ENCODE peak calls at places on chromosome 17, in ten cellular contexts. One of them, this sample, is unnamed.
A peak's percentile ranks its signal among the peaks of the same experiment; 100 is the strongest.

GRCh38 chr17:40550608-40551007 is 14.7 kb downstream of the CCR7 start:
- DNase-seq in activated gamma-delta T cell treated with Interleukin-2 at 50 U/mL for 16 hours: no peak
- DNase-seq in left cardiac atrium: peak; percentile 76
- DNase-seq in stimulated activated CD4-positive, alpha-beta T cell treated with anti-CD3 and anti-CD28 coated beads, Interleukin-2, amount 100 ng/mL, for 48 hours: no peak
- DNase-seq in frontal cortex: no peak
- DNase-seq in NCI-H1092 treated with DMSO at 0.1 percent for 48 hours: no peak
- DNase-seq in tibial artery: peak; percentile 79
- DNase-seq in iPS DF 19.7: no peak
- DNase-seq in endothelial cell: no peak
- DNase-seq in posterior cingulate gyrus: no peak
- DNase-seq in this sample: no peak

GRCh38 chr17:50593321-50593720 is 32.8 kb downstream of the CACNA1G start:
- DNase-seq in activated gamma-delta T cell treated with Interleukin-2 at 50 U/mL for 16 hours: no peak
- DNase-seq in left cardiac atrium: peak; percentile 56
- DNase-seq in stimulated activated CD4-positive, alpha-beta T cell treated with anti-CD3 and anti-CD28 coated beads, Interleukin-2, amount 100 ng/mL, for 48 hours: no peak
- DNase-seq in frontal cortex: no peak
- DNase-seq in NCI-H1092 treated with DMSO at 0.1 percent for 48 hours: peak; percentile 90
- DNase-seq in tibial artery: no peak
- DNase-seq in iPS DF 19.7: no peak
- DNase-seq in endothelial cell: no peak
- DNase-seq in posterior cingulate gyrus: no peak
- DNase-seq in this sample: peak; percentile 96

GRCh38 chr17:6639651-6640535 is 618 bp downstream of the KIAA0753 start:
- DNase-seq in activated gamma-delta T cell treated with Interleukin-2 at 50 U/mL for 16 hours: no peak
- DNase-seq in left cardiac atrium: peak; percentile 50
- DNase-seq in stimulated activated CD4-positive, alpha-beta T cell treated with anti-CD3 and anti-CD28 coated beads, Interleukin-2, amount 100 ng/mL, for 48 hours: no peak
- DNase-seq in frontal cortex: no peak
- DNase-seq in NCI-H1092 treated with DMSO at 0.1 percent for 48 hours: no peak
- DNase-seq in tibial artery: peak; percentile 63
- DNase-seq in iPS DF 19.7: no peak
- DNase-seq in endothelial cell: peak; percentile 46
- DNase-seq in posterior cingulate gyrus: peak; percentile 89
- DNase-seq in this sample: no peak

GRCh38 chr17:46809110-46809571 is 9.4 kb downstream of the WNT3 start:
- DNase-seq in activated gamma-delta T cell treated with Interleukin-2 at 50 U/mL for 16 hours: no peak
- DNase-seq in left cardiac atrium: no peak
- DNase-seq in stimulated activated CD4-positive, alpha-beta T cell treated with anti-CD3 and anti-CD28 coated beads, Interleukin-2, amount 100 ng/mL, for 48 hours: no peak
- DNase-seq in frontal cortex: no peak
- DNase-seq in NCI-H1092 treated with DMSO at 0.1 percent for 48 hours: no peak
- DNase-seq in tibial artery: no peak
- DNase-seq in iPS DF 19.7: no peak
- DNase-seq in endothelial cell: no peak
- DNase-seq in posterior cingulate gyrus: peak; percentile 84
- DNase-seq in this sample: no peak

GRCh38 chr17:17044846-17045561 is 2.7 kb downstream of the MPRIP start:
- DNase-seq in activated gamma-delta T cell treated with Interleukin-2 at 50 U/mL for 16 hours: no peak
- DNase-seq in left cardiac atrium: no peak
- DNase-seq in stimulated activated CD4-positive, alpha-beta T cell treated with anti-CD3 and anti-CD28 coated beads, Interleukin-2, amount 100 ng/mL, for 48 hours: no peak
- DNase-seq in frontal cortex: no peak
- DNase-seq in NCI-H1092 treated with DMSO at 0.1 percent for 48 hours: no peak
- DNase-seq in tibial artery: peak; percentile 72
- DNase-seq in iPS DF 19.7: no peak
- DNase-seq in endothelial cell: peak; percentile 51
- DNase-seq in posterior cingulate gyrus: no peak
- DNase-seq in this sample: peak; percentile 55

GRCh38 chr17:30358055-30358760 is 20.5 kb upstream of the CPD start:
- DNase-seq in activated gamma-delta T cell treated with Interleukin-2 at 50 U/mL for 16 hours: no peak
- DNase-seq in left cardiac atrium: no peak
- DNase-seq in stimulated activated CD4-positive, alpha-beta T cell treated with anti-CD3 and anti-CD28 coated beads, Interleukin-2, amount 100 ng/mL, for 48 hours: no peak
- DNase-seq in frontal cortex: no peak
- DNase-seq in NCI-H1092 treated with DMSO at 0.1 percent for 48 hours: no peak
- DNase-seq in tibial artery: no peak
- DNase-seq in iPS DF 19.7: no peak
- DNase-seq in endothelial cell: no peak
- DNase-seq in posterior cingulate gyrus: no peak
- DNase-seq in this sample: no peak

GRCh38 chr17:53630115-53630514 is 192.6 kb upstream of the KIF2B start:
- DNase-seq in activated gamma-delta T cell treated with Interleukin-2 at 50 U/mL for 16 hours: no peak
- DNase-seq in left cardiac atrium: no peak
- DNase-seq in stimulated activated CD4-positive, alpha-beta T cell treated with anti-CD3 and anti-CD28 coated beads, Interleukin-2, amount 100 ng/mL, for 48 hours: no peak
- DNase-seq in frontal cortex: no peak
- DNase-seq in NCI-H1092 treated with DMSO at 0.1 percent for 48 hours: no peak
- DNase-seq in tibial artery: no peak
- DNase-seq in iPS DF 19.7: no peak
- DNase-seq in endothelial cell: no peak
- DNase-seq in posterior cingulate gyrus: no peak
- DNase-seq in this sample: no peak

GRCh38 chr17:58082870-58083490 is at the start of gene DYNLL2:
- DNase-seq in activated gamma-delta T cell treated with Interleukin-2 at 50 U/mL for 16 hours: peak; percentile 87
- DNase-seq in left cardiac atrium: peak; percentile 95
- DNase-seq in stimulated activated CD4-positive, alpha-beta T cell treated with anti-CD3 and anti-CD28 coated beads, Interleukin-2, amount 100 ng/mL, for 48 hours: peak; percentile 84
- DNase-seq in frontal cortex: peak; percentile 94
- DNase-seq in NCI-H1092 treated with DMSO at 0.1 percent for 48 hours: peak; percentile 89
- DNase-seq in tibial artery: peak; percentile 94
- DNase-seq in iPS DF 19.7: peak; percentile 87
- DNase-seq in endothelial cell: peak; percentile 90
- DNase-seq in posterior cingulate gyrus: peak; percentile 98
- DNase-seq in this sample: peak; percentile 86

GRCh38 chr17:59107306-59107670 is 608 bp upstream of the TRIM37 start:
- DNase-seq in activated gamma-delta T cell treated with Interleukin-2 at 50 U/mL for 16 hours: no peak
- DNase-seq in left cardiac atrium: no peak
- DNase-seq in stimulated activated CD4-positive, alpha-beta T cell treated with anti-CD3 and anti-CD28 coated beads, Interleukin-2, amount 100 ng/mL, for 48 hours: no peak
- DNase-seq in frontal cortex: no peak
- DNase-seq in NCI-H1092 treated with DMSO at 0.1 percent for 48 hours: no peak
- DNase-seq in tibial artery: no peak
- DNase-seq in iPS DF 19.7: no peak
- DNase-seq in endothelial cell: no peak
- DNase-seq in posterior cingulate gyrus: no peak
- DNase-seq in this sample: no peak

GRCh38 chr17:5694507-5694906 is 110.2 kb upstream of the NLRP1 start:
- DNase-seq in activated gamma-delta T cell treated with Interleukin-2 at 50 U/mL for 16 hours: no peak
- DNase-seq in left cardiac atrium: no peak
- DNase-seq in stimulated activated CD4-positive, alpha-beta T cell treated with anti-CD3 and anti-CD28 coated beads, Interleukin-2, amount 100 ng/mL, for 48 hours: no peak
- DNase-seq in frontal cortex: no peak
- DNase-seq in NCI-H1092 treated with DMSO at 0.1 percent for 48 hours: no peak
- DNase-seq in tibial artery: no peak
- DNase-seq in iPS DF 19.7: peak; percentile 69
- DNase-seq in endothelial cell: no peak
- DNase-seq in posterior cingulate gyrus: no peak
- DNase-seq in this sample: no peak

GRCh38 chr17:39527220-39527813 is 66.0 kb downstream of the CDK12 start:
- DNase-seq in activated gamma-delta T cell treated with Interleukin-2 at 50 U/mL for 16 hours: no peak
- DNase-seq in left cardiac atrium: no peak
- DNase-seq in stimulated activated CD4-positive, alpha-beta T cell treated with anti-CD3 and anti-CD28 coated beads, Interleukin-2, amount 100 ng/mL, for 48 hours: no peak
- DNase-seq in frontal cortex: no peak
- DNase-seq in NCI-H1092 treated with DMSO at 0.1 percent for 48 hours: no peak
- DNase-seq in tibial artery: no peak
- DNase-seq in iPS DF 19.7: peak; percentile 1
- DNase-seq in endothelial cell: peak; percentile 35
- DNase-seq in posterior cingulate gyrus: no peak
- DNase-seq in this sample: no peak

GRCh38 chr17:82443465-82444283 is 6.9 kb downstream of the CYBC1 start:
- DNase-seq in activated gamma-delta T cell treated with Interleukin-2 at 50 U/mL for 16 hours: no peak
- DNase-seq in left cardiac atrium: no peak
- DNase-seq in stimulated activated CD4-positive, alpha-beta T cell treated with anti-CD3 and anti-CD28 coated beads, Interleukin-2, amount 100 ng/mL, for 48 hours: no peak
- DNase-seq in frontal cortex: no peak
- DNase-seq in NCI-H1092 treated with DMSO at 0.1 percent for 48 hours: no peak
- DNase-seq in tibial artery: no peak
- DNase-seq in iPS DF 19.7: no peak
- DNase-seq in endothelial cell: no peak
- DNase-seq in posterior cingulate gyrus: peak; percentile 91
- DNase-seq in this sample: no peak

GRCh38 chr17:2214047-2214717 is 89.4 kb downstream of the SMG6 start:
- DNase-seq in activated gamma-delta T cell treated with Interleukin-2 at 50 U/mL for 16 hours: no peak
- DNase-seq in left cardiac atrium: peak; percentile 78
- DNase-seq in stimulated activated CD4-positive, alpha-beta T cell treated with anti-CD3 and anti-CD28 coated beads, Interleukin-2, amount 100 ng/mL, for 48 hours: no peak
- DNase-seq in frontal cortex: no peak
- DNase-seq in NCI-H1092 treated with DMSO at 0.1 percent for 48 hours: no peak
- DNase-seq in tibial artery: peak; percentile 80
- DNase-seq in iPS DF 19.7: no peak
- DNase-seq in endothelial cell: no peak
- DNase-seq in posterior cingulate gyrus: peak; percentile 91
- DNase-seq in this sample: no peak

GRCh38 chr17:8383143-8383974 is at the start of gene RPL26:
- DNase-seq in activated gamma-delta T cell treated with Interleukin-2 at 50 U/mL for 16 hours: peak; percentile 93
- DNase-seq in left cardiac atrium: peak; percentile 95
- DNase-seq in stimulated activated CD4-positive, alpha-beta T cell treated with anti-CD3 and anti-CD28 coated beads, Interleukin-2, amount 100 ng/mL, for 48 hours: peak; percentile 93
- DNase-seq in frontal cortex: peak; percentile 92
- DNase-seq in NCI-H1092 treated with DMSO at 0.1 percent for 48 hours: peak; percentile 97
- DNase-seq in tibial artery: peak; percentile 99
- DNase-seq in iPS DF 19.7: peak; percentile 94
- DNase-seq in endothelial cell: peak; percentile 92
- DNase-seq in posterior cingulate gyrus: peak; percentile 99
- DNase-seq in this sample: peak; percentile 86

GRCh38 chr17:386145-386876 is 33.7 kb upstream of the RPH3AL start:
- DNase-seq in activated gamma-delta T cell treated with Interleukin-2 at 50 U/mL for 16 hours: peak; percentile 67
- DNase-seq in left cardiac atrium: peak; percentile 84
- DNase-seq in stimulated activated CD4-positive, alpha-beta T cell treated with anti-CD3 and anti-CD28 coated beads, Interleukin-2, amount 100 ng/mL, for 48 hours: peak; percentile 74
- DNase-seq in frontal cortex: peak; percentile 92
- DNase-seq in NCI-H1092 treated with DMSO at 0.1 percent for 48 hours: peak; percentile 3
- DNase-seq in tibial artery: peak; percentile 80
- DNase-seq in iPS DF 19.7: no peak
- DNase-seq in endothelial cell: peak; percentile 79
- DNase-seq in posterior cingulate gyrus: peak; percentile 94
- DNase-seq in this sample: peak; percentile 92

GRCh38 chr17:79929257-79930076 is 90.2 kb upstream of the CBX4 start:
- DNase-seq in activated gamma-delta T cell treated with Interleukin-2 at 50 U/mL for 16 hours: no peak
- DNase-seq in left cardiac atrium: no peak
- DNase-seq in stimulated activated CD4-positive, alpha-beta T cell treated with anti-CD3 and anti-CD28 coated beads, Interleukin-2, amount 100 ng/mL, for 48 hours: no peak
- DNase-seq in frontal cortex: no peak
- DNase-seq in NCI-H1092 treated with DMSO at 0.1 percent for 48 hours: no peak
- DNase-seq in tibial artery: no peak
- DNase-seq in iPS DF 19.7: no peak
- DNase-seq in endothelial cell: no peak
- DNase-seq in posterior cingulate gyrus: no peak
- DNase-seq in this sample: no peak

This sample was measured in D721Med.